ENCODE peak calls at places on chromosomes 7 and 10, in five cellular contexts. One of them, this sample, is unnamed.
A peak's percentile ranks its signal among the peaks of the same experiment; 100 is the strongest.

GRCh38 chr7:34158311-34158710 is 253.0 kb downstream of the BMPER start:
- DNase-seq in DND-41: no peak
- DNase-seq in lung: no peak
- DNase-seq in kidney epithelial cell: no peak
- DNase-seq in cardiac fibroblast: no peak
- DNase-seq in this sample: no peak

GRCh38 chr7:108584211-108584610 is 14.5 kb downstream of the DNAJB9 start:
- DNase-seq in DND-41: no peak
- DNase-seq in lung: no peak
- DNase-seq in kidney epithelial cell: no peak
- DNase-seq in cardiac fibroblast: no peak
- DNase-seq in this sample: no peak

GRCh38 chr7:108135446-108136190 is 5.5 kb upstream of the LAMB4 start:
- DNase-seq in DND-41: no peak
- DNase-seq in lung: no peak
- DNase-seq in kidney epithelial cell: no peak
- DNase-seq in cardiac fibroblast: no peak
- DNase-seq in this sample: no peak

GRCh38 chr10:14564268-14564744 is 210.4 kb downstream of the FAM107B start:
- DNase-seq in DND-41: no peak
- DNase-seq in lung: no peak
- DNase-seq in kidney epithelial cell: no peak
- DNase-seq in cardiac fibroblast: no peak
- DNase-seq in this sample: no peak

GRCh38 chr7:111578754-111579153 is 16.5 kb upstream of the IMMP2L start:
- DNase-seq in DND-41: no peak
- DNase-seq in lung: no peak
- DNase-seq in kidney epithelial cell: no peak
- DNase-seq in cardiac fibroblast: no peak
- DNase-seq in this sample: no peak

GRCh38 chr7:132451161-132451560 is 125.1 kb downstream of the PLXNA4 start:
- DNase-seq in DND-41: no peak
- DNase-seq in lung: no peak
- DNase-seq in kidney epithelial cell: no peak
- DNase-seq in cardiac fibroblast: no peak
- DNase-seq in this sample: no peak

GRCh38 chr7:126570845-126571244 is 681.9 kb downstream of the GRM8 start:
- DNase-seq in DND-41: no peak
- DNase-seq in lung: no peak
- DNase-seq in kidney epithelial cell: no peak
- DNase-seq in cardiac fibroblast: no peak
- DNase-seq in this sample: no peak

GRCh38 chr10:22805304-22805703 is 90.9 kb upstream of the PIP4K2A start:
- DNase-seq in DND-41: no peak
- DNase-seq in lung: no peak
- DNase-seq in kidney epithelial cell: no peak
- DNase-seq in cardiac fibroblast: peak; percentile 39
- DNase-seq in this sample: no peak

GRCh38 chr10:114045071-114045737 is 1.5 kb downstream of the ADRB1 start:
- DNase-seq in DND-41: no peak
- DNase-seq in lung: no peak
- DNase-seq in kidney epithelial cell: no peak
- DNase-seq in cardiac fibroblast: no peak
- DNase-seq in this sample: no peak

GRCh38 chr10:7153750-7154149 is 257.1 kb downstream of the SFMBT2 start:
- DNase-seq in DND-41: no peak
- DNase-seq in lung: no peak
- DNase-seq in kidney epithelial cell: peak; percentile 38
- DNase-seq in cardiac fibroblast: peak; percentile 52
- DNase-seq in this sample: no peak

GRCh38 chr7:14691597-14692203 is 210.9 kb downstream of the DGKB start:
- DNase-seq in DND-41: peak; percentile 55
- DNase-seq in lung: peak; percentile 35
- DNase-seq in kidney epithelial cell: no peak
- DNase-seq in cardiac fibroblast: peak; percentile 49
- DNase-seq in this sample: no peak

GRCh38 chr10:113736576-113736975 is 14.9 kb upstream of the PLEKHS1 start:
- DNase-seq in DND-41: no peak
- DNase-seq in lung: no peak
- DNase-seq in kidney epithelial cell: no peak
- DNase-seq in cardiac fibroblast: peak; percentile 67
- DNase-seq in this sample: no peak

GRCh38 chr7:102140952-102141370 is 145.7 kb upstream of the SH2B2 start:
- DNase-seq in DND-41: peak; percentile 30
- DNase-seq in lung: no peak
- DNase-seq in kidney epithelial cell: no peak
- DNase-seq in cardiac fibroblast: no peak
- DNase-seq in this sample: no peak

GRCh38 chr10:4543943-4544540 is 282.0 kb upstream of the AKR1E2 start:
- DNase-seq in DND-41: no peak
- DNase-seq in lung: no peak
- DNase-seq in kidney epithelial cell: no peak
- DNase-seq in cardiac fibroblast: no peak
- DNase-seq in this sample: no peak

GRCh38 chr7:44308741-44309270 is 16.6 kb downstream of the CAMK2B start:
- DNase-seq in DND-41: no peak
- DNase-seq in lung: peak; percentile 28
- DNase-seq in kidney epithelial cell: no peak
- DNase-seq in cardiac fibroblast: no peak
- DNase-seq in this sample: no peak

GRCh38 chr7:115004121-115004520 is 82.2 kb downstream of the MDFIC start:
- DNase-seq in DND-41: no peak
- DNase-seq in lung: no peak
- DNase-seq in kidney epithelial cell: no peak
- DNase-seq in cardiac fibroblast: no peak
- DNase-seq in this sample: no peak

GRCh38 chr7:99505324-99505662 is 831 bp downstream of the ZKSCAN5 start:
- DNase-seq in DND-41: no peak
- DNase-seq in lung: no peak
- DNase-seq in kidney epithelial cell: no peak
- DNase-seq in cardiac fibroblast: no peak
- DNase-seq in this sample: no peak

GRCh38 chr10:72379062-72379461 is 24.3 kb upstream of the DNAJB12 start:
- DNase-seq in DND-41: no peak
- DNase-seq in lung: no peak
- DNase-seq in kidney epithelial cell: no peak
- DNase-seq in cardiac fibroblast: no peak
- DNase-seq in this sample: no peak

GRCh38 chr10:12103743-12104142 is 25.7 kb upstream of the SEC61A2 start:
- DNase-seq in DND-41: no peak
- DNase-seq in lung: no peak
- DNase-seq in kidney epithelial cell: no peak
- DNase-seq in cardiac fibroblast: no peak
- DNase-seq in this sample: no peak

GRCh38 chr10:72332423-72333110 is 22.2 kb downstream of the DNAJB12 start:
- DNase-seq in DND-41: no peak
- DNase-seq in lung: no peak
- DNase-seq in kidney epithelial cell: no peak
- DNase-seq in cardiac fibroblast: no peak
- DNase-seq in this sample: no peak

GRCh38 chr10:47033541-47034270 is 122.5 kb downstream of the PTPN20 start:
- DNase-seq in DND-41: no peak
- DNase-seq in lung: no peak
- DNase-seq in kidney epithelial cell: no peak
- DNase-seq in cardiac fibroblast: no peak
- DNase-seq in this sample: no peak

GRCh38 chr7:78768859-78769258 is 684.6 kb downstream of the MAGI2 start:
- DNase-seq in DND-41: no peak
- DNase-seq in lung: no peak
- DNase-seq in kidney epithelial cell: no peak
- DNase-seq in cardiac fibroblast: no peak
- DNase-seq in this sample: no peak

GRCh38 chr10:96271017-96271815 is at the start of gene BLNK:
- DNase-seq in DND-41: no peak
- DNase-seq in lung: peak; percentile 91
- DNase-seq in kidney epithelial cell: peak; percentile 28
- DNase-seq in cardiac fibroblast: peak; percentile 15
- DNase-seq in this sample: no peak

GRCh38 chr7:110448918-110449317 is 642.0 kb upstream of the LRRN3 start:
- DNase-seq in DND-41: no peak
- DNase-seq in lung: no peak
- DNase-seq in kidney epithelial cell: no peak
- DNase-seq in cardiac fibroblast: no peak
- DNase-seq in this sample: no peak

GRCh38 chr10:113960617-113961260 is 82.9 kb upstream of the ADRB1 start:
- DNase-seq in DND-41: peak; percentile 35
- DNase-seq in lung: peak; percentile 38
- DNase-seq in kidney epithelial cell: peak; percentile 29
- DNase-seq in cardiac fibroblast: no peak
- DNase-seq in this sample: no peak

GRCh38 chr10:44589931-44590330 is 205.0 kb upstream of the CXCL12 start:
- DNase-seq in DND-41: no peak
- DNase-seq in lung: no peak
- DNase-seq in kidney epithelial cell: no peak
- DNase-seq in cardiac fibroblast: no peak
- DNase-seq in this sample: no peak

GRCh38 chr10:44593952-44594351 is 209.1 kb upstream of the CXCL12 start:
- DNase-seq in DND-41: no peak
- DNase-seq in lung: no peak
- DNase-seq in kidney epithelial cell: no peak
- DNase-seq in cardiac fibroblast: no peak
- DNase-seq in this sample: no peak

GRCh38 chr10:44591911-44592310 is 207.0 kb upstream of the CXCL12 start:
- DNase-seq in DND-41: no peak
- DNase-seq in lung: no peak
- DNase-seq in kidney epithelial cell: no peak
- DNase-seq in cardiac fibroblast: peak; percentile 41
- DNase-seq in this sample: no peak

GRCh38 chr10:44587488-44588140 is 202.7 kb upstream of the CXCL12 start:
- DNase-seq in DND-41: no peak
- DNase-seq in lung: no peak
- DNase-seq in kidney epithelial cell: no peak
- DNase-seq in cardiac fibroblast: no peak
- DNase-seq in this sample: peak; percentile 66

DNA sequence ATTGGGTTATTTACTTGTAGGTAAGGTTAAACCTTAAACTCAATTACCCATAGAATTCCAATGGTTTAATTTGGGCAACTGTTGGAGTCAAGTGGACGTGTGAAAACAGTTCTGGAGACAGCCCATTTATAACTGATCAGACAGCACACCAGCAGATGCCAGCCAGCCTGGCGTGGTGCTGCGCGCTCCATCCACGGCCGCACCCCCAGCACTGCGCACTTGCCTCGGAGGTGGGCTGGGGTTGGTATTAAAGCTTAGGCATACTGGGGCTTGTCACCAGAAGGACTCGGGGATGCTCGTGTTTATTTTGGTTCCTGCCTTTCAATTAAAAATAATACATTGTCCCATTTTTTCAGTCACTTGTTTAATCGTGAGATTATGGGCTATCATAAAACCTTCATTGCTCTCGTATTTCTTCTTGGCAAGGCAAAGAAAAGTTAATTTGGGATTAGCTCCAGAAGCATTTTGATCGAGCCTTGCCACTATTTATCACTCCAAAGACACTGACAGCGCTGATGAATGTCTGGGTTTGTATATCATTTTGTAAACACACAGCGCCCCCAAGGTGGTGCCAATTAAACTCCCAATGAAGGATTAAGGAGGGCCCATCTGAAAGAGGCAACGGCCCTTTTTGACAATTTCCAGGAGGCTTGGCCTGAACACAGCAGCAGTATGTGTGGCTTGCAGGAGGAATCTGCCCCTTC is 204.4 kb upstream of the CXCL12 start:
- DNase-seq in DND-41: no peak
- DNase-seq in lung: no peak
- DNase-seq in kidney epithelial cell: no peak
- DNase-seq in cardiac fibroblast: no peak
- DNase-seq in this sample: no peak
- TF ChIP-seq CTCF in DND-41: no peak
- TF ChIP-seq CTCF in lung: no peak
- TF ChIP-seq CTCF in kidney epithelial cell: no peak
- TF ChIP-seq CTCF in cardiac fibroblast: no peak
- TF ChIP-seq CTCF in this sample: no peak

GRCh38 chr7:149688836-149689590 is 84.4 kb downstream of the ZNF467 start:
- DNase-seq in DND-41: no peak
- DNase-seq in lung: no peak
- DNase-seq in kidney epithelial cell: no peak
- DNase-seq in cardiac fibroblast: peak; percentile 53
- DNase-seq in this sample: no peak

GRCh38 chr7:149692557-149692982 is 80.8 kb downstream of the ZNF467 start:
- DNase-seq in DND-41: no peak
- DNase-seq in lung: no peak
- DNase-seq in kidney epithelial cell: no peak
- DNase-seq in cardiac fibroblast: no peak
- DNase-seq in this sample: no peak

GRCh38 chr7:149689591-149689845 is 83.9 kb downstream of the ZNF467 start:
- DNase-seq in DND-41: no peak
- DNase-seq in lung: no peak
- DNase-seq in kidney epithelial cell: no peak
- DNase-seq in cardiac fibroblast: no peak
- DNase-seq in this sample: no peak

GRCh38 chr7:149690688-149691446 is 82.5 kb downstream of the ZNF467 start:
- DNase-seq in DND-41: no peak
- DNase-seq in lung: no peak
- DNase-seq in kidney epithelial cell: peak; percentile 10
- DNase-seq in cardiac fibroblast: peak; percentile 82
- DNase-seq in this sample: no peak

DNA sequence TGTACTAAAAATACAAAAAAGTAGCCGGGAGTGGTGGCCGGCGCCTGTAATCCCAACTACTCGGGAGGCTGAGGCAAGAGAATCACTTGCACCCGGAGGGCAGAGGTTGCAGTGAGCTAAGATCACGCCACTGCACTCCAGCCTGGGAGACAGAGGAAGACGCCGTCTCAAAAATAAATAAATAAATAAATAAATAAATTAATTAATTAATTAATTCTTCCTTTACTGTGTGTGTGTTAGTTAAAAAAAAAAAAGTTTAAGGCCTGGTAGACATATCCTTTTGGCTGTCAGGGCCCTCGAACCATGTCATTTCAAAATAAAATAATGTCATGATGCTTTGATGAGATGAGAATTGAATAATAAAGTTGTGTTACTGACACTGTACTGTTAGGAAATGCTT is 81.3 kb downstream of the ZNF467 start:
- DNase-seq in DND-41: no peak
- DNase-seq in lung: no peak
- DNase-seq in kidney epithelial cell: no peak
- DNase-seq in cardiac fibroblast: no peak
- DNase-seq in this sample: no peak
- H3K4me3 ChIP-seq in DND-41: no peak overlapping the region
- H3K4me3 ChIP-seq in lung: no peak overlapping the region
- H3K4me3 ChIP-seq in kidney epithelial cell: no peak overlapping the region
- H3K4me3 ChIP-seq in cardiac fibroblast: no peak overlapping the region
- H3K4me3 ChIP-seq in this sample: no peak overlapping the region

DNA sequence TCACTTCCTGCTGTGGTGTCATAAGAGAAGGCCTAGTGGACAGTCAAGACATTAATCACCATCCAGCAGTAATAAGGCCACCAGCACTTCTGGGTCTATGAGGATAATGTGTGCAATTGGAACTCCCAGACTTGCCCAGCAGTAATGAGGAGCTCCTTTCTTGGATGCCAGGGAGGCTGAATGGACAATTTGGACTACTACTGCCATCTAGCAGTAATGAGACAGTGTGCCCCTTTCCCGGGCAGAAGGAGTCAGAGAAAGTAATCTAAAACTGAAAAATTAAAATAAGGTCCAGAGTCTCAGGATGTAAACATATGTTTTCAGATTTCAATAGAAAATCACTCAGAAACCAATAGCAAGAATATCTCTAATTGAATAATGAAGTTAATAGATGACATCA is 400.4 kb downstream of the CDC14C start:
- DNase-seq in DND-41: no peak
- DNase-seq in lung: no peak
- DNase-seq in kidney epithelial cell: no peak
- DNase-seq in cardiac fibroblast: peak; percentile 46
- DNase-seq in this sample: no peak
- TF ChIP-seq CTCF in DND-41: no peak
- TF ChIP-seq CTCF in lung: no peak
- TF ChIP-seq CTCF in kidney epithelial cell: peak; percentile 2
- TF ChIP-seq CTCF in cardiac fibroblast: no peak
- TF ChIP-seq CTCF in this sample: no peak

GRCh38 chr7:27096756-27097514 is 1.1 kb upstream of the HOXA1 start:
- DNase-seq in DND-41: no peak
- DNase-seq in lung: no peak
- DNase-seq in kidney epithelial cell: no peak
- DNase-seq in cardiac fibroblast: no peak
- DNase-seq in this sample: no peak
- H3K4me3 ChIP-seq in DND-41: no peak overlapping the region
- H3K4me3 ChIP-seq in lung: peak overlapping the region; percentile 70
- H3K4me3 ChIP-seq in kidney epithelial cell: peak overlapping the region; percentile 90
- H3K4me3 ChIP-seq in cardiac fibroblast: peak overlapping the region; percentile 40
- H3K4me3 ChIP-seq in this sample: peak overlapping the region; percentile 86